ENCODE peak calls at places on chromosomes 13 and 19, in nine cellular contexts. K, H, Q, X, N, T, W, Y and G are unnamed samples.
A peak's percentile ranks its signal among the peaks of the same experiment; 100 is the strongest.

GRCh38 chr19:50514346-50515167 is 844 bp upstream of the ASPDH start:
- DNase-seq in K (no peak), W (no peak), H (no peak), X (no peak), Y (no peak), N (no peak), Q (no peak), T (no peak), G (no peak)

GRCh38 chr13:82800391-82800790 is 1081.9 kb downstream of the SLITRK1 start:
- DNase-seq in Y (no peak), K (no peak), N (no peak), W (no peak), Q (no peak), X (no peak), T (no peak), H (peak; percentile 1), G (no peak)

GRCh38 chr19:1247747-1248453 is 483 bp upstream of the MIDN start:
- DNase-seq in Q (peak; percentile 80), H (peak; percentile 60), N (peak; percentile 51), Y (peak; percentile 93), W (no peak), T (no peak), K (no peak), X (no peak), G (no peak)

GRCh38 chr19:2135474-2136402 is 15.6 kb downstream of the AP3D1 start:
- DNase-seq in Q (no peak), T (no peak), X (no peak), K (no peak), N (no peak), H (no peak), W (no peak), Y (peak; percentile 73), G (no peak)

GRCh38 chr19:41478875-41479756 is 36.2 kb downstream of the ERICH4 start:
- DNase-seq in Y (no peak), N (peak; percentile 4), Q (no peak), W (no peak), K (no peak), H (peak; percentile 64), X (no peak), T (no peak), G (no peak)

GRCh38 chr19:16514383-16515019 is 18.3 kb downstream of the C19orf44 start:
- DNase-seq in T (no peak), N (no peak), W (peak; percentile 34), Y (no peak), X (no peak), Q (no peak), H (no peak), K (no peak), G (no peak)

GRCh38 chr13:111598751-111599150 is 278.3 kb downstream of the TEX29 start:
- DNase-seq in K (no peak), N (no peak), T (no peak), Q (no peak), Y (no peak), W (no peak), H (no peak), X (no peak), G (no peak)

GRCh38 chr13:95536629-95537241 is 15.8 kb upstream of the CLDN10 start:
- DNase-seq in H (peak; percentile 57), Q (no peak), W (peak; percentile 27), N (peak; percentile 59), Y (no peak), X (peak; percentile 12), T (no peak), K (no peak), G (no peak)

GRCh38 chr19:14536926-14537692 is 7.7 kb downstream of the TECR start:
- DNase-seq in W (peak; percentile 72), X (peak; percentile 81), N (peak; percentile 61), H (peak; percentile 94), T (peak; percentile 68), Y (peak; percentile 66), Q (peak; percentile 73), K (no peak), G (peak; percentile 51)

GRCh38 chr19:29671393-29672076 is 6.3 kb downstream of the PLEKHF1 start:
- DNase-seq in W (peak; percentile 34), X (peak; percentile 82), T (no peak), K (no peak), Q (peak; percentile 55), N (peak; percentile 65), H (peak; percentile 60), Y (no peak), G (peak; percentile 84)

GRCh38 chr19:9406798-9407352 is 28.5 kb downstream of the ZNF266 start:
- DNase-seq in Q (peak; percentile 82), X (peak; percentile 78), T (no peak), Y (peak; percentile 37), N (peak; percentile 86), K (peak; percentile 11), W (no peak), H (peak; percentile 92), G (peak; percentile 60)

GRCh38 chr13:52793507-52793906 is 53.9 kb upstream of the CNMD start:
- DNase-seq in X (no peak), Y (no peak), K (no peak), H (no peak), N (no peak), Q (no peak), T (no peak), W (no peak), G (no peak)

GRCh38 chr13:19910336-19911072 is 47.1 kb upstream of the ZMYM5 start:
- DNase-seq in Q (no peak), X (peak; percentile 88), H (peak; percentile 5), N (peak; percentile 5), W (no peak), T (no peak), Y (no peak), K (no peak), G (no peak)

GRCh38 chr19:48812094-48812929 is 1.5 kb upstream of the BCAT2 start:
- DNase-seq in Y (peak; percentile 91), N (peak; percentile 60), Q (peak; percentile 93), K (peak; percentile 85), W (peak; percentile 91), X (peak; percentile 46), H (peak; percentile 88), T (peak; percentile 66), G (peak; percentile 96)

GRCh38 chr19:48810151-48810550 is 678 bp downstream of the BCAT2 start:
- DNase-seq in X (no peak), Y (no peak), Q (no peak), T (no peak), H (no peak), N (no peak), K (no peak), W (peak; percentile 52), G (peak; percentile 33)

GRCh38 chr19:48814895-48815294 is 4.1 kb upstream of the BCAT2 start:
- DNase-seq in Y (no peak), Q (no peak), X (no peak), K (no peak), W (no peak), H (no peak), T (no peak), N (no peak), G (no peak)

GRCh38 chr19:48815870-48816501 is 5.2 kb upstream of the BCAT2 start:
- DNase-seq in K (no peak), H (no peak), Q (no peak), N (no peak), W (peak; percentile 55), T (no peak), Y (no peak), X (peak; percentile 18), G (peak; percentile 37)

GRCh38 chr19:48813123-48813911 is 2.5 kb upstream of the BCAT2 start:
- DNase-seq in K (no peak), Q (no peak), N (no peak), H (no peak), Y (no peak), X (no peak), T (no peak), W (no peak), G (peak; percentile 19)
- TF ChIP-seq CTCF in K (no peak), Q (peak; percentile 20), N (no peak), H (peak; percentile 32), Y (peak; percentile 7), X (peak; percentile 27), T (no peak), W (peak; percentile 63), G (peak; percentile 27)

DNA sequence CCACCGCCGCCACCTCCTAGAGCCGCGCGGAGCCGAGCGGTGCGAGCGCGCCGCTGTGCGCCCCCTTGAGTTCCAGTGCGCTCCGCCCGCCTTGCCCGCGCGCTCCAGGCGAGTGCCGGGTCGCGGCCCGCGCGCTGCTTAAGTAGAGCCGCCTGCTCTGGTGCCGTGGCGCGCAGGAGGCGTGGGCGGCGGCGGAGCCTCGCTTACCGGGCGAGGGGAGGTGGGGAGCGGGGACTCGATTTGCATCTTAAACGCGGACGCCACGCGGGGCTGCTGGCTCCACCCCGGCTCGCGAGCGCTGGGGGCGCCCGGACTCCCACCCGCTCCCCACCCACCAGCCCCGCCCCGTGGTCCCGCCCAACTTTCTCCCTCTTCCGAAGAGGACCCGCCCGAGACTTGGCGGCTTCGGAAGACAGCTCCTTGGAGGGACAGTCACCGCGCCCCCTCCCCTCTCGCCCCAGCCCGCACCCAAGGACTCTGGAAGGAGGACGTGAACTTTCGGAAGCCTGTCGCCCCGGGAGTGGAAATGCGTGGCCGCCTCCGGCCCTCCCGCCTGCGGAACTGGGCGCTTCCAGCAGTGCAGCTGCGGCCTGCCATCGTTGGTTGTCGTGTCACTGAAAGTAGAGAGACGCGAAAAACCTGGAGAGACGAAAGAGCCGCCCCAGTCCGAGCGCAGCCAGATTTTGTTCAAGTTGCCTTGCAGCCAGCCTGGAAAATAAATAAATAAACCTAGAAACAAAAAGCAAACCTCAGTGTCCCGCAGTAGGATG is at the start of gene KCTD12:
- DNase-seq in W (peak; percentile 64), H (peak; percentile 94), K (peak; percentile 78), N (peak; percentile 84), Y (peak; percentile 85), T (peak; percentile 85), X (peak; percentile 78), Q (peak; percentile 93), G (peak; percentile 81)
- TF ChIP-seq CTCF in W (peak; percentile 24), H (peak; percentile 36), K (peak; percentile 52), N (peak; percentile 29), Y (peak; percentile 26), T (no peak), X (no peak), Q (peak; percentile 20), G (peak; percentile 57)

GRCh38 chr19:36962346-36962745 is 46.2 kb downstream of the ZNF568 start:
- DNase-seq in Q (no peak), T (no peak), H (no peak), X (no peak), N (no peak), W (no peak), Y (no peak), K (no peak), G (no peak)
- TF ChIP-seq CTCF in Q (no peak), T (no peak), H (no peak), X (no peak), N (no peak), W (no peak), Y (no peak), K (no peak), G (no peak)

DNA sequence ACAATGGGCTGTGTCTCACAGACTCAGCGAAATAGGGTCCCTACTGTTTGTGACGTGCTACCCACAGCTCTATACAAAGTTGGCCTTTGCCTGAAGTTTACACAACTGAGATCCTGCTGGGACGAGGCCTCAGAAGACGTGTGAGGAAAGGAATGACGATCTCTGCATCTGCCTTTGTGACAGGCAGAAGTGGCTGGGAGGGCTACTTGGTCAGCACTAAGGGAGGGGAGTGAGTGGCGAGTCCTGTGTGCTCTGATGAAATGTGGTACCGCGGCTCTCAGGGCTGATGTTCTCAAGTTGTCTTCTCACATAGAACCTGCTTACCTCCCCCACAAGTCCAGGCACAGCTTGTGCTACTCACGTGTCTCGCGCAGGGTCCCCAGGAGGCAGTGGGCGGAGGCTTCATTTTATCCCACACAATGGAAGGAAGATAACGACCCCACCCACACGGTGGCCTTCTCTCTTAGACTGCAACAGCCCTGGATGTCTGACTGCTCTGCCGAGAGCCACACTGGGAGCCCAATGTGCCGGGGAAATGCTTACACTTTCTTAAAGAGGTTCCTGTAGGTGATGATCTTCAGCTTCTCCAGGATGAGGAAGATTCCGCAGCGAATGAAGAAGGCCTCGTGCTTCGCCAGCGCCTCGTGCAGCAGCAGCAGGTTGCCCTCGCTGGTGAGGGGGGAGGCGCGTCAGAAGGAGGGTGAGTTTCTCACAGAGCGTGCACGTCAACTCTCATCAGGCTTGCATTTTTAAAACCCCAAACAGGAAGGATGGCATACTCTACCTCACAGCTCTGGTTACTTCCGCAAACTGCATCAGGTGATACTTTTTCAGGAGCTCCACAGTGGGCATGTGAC is 21.2 kb downstream of the PROZ start:
- DNase-seq in K (no peak), Y (no peak), H (no peak), N (no peak), Q (peak; percentile 21), W (no peak), X (no peak), T (no peak), G (no peak)
- TF ChIP-seq CTCF in K (no peak), Y (no peak), H (no peak), N (no peak), Q (no peak), W (no peak), X (no peak), T (no peak), G (no peak)